ENCODE peak calls at places on chromosomes 5 and 9, in six cellular contexts. One of them, this sample, is unnamed. For H3K9me3, H3K4me1 and H3K36me3, the result is how much of the 10 kb centered on the place peaks cover.

GRCh38 chr9:15244001-15244441 is 63.0 kb downstream of the TTC39B start:
- DNase-seq in aorta: no peak
- DNase-seq in neural progenitor cell: no peak
- DNase-seq in CD8-positive, alpha-beta T cell: no peak
- DNase-seq in K562: no peak
- DNase-seq in CD4-positive, alpha-beta memory T cell: no peak
- DNase-seq in this sample: no peak

GRCh38 chr5:148011407-148012124 is 52.2 kb upstream of the SPINK5 start:
- DNase-seq in aorta: no peak
- DNase-seq in neural progenitor cell: no peak
- DNase-seq in CD8-positive, alpha-beta T cell: no peak
- DNase-seq in K562: no peak
- DNase-seq in CD4-positive, alpha-beta memory T cell: no peak
- DNase-seq in this sample: peak

GRCh38 chr5:14465776-14466175 is 115.8 kb upstream of the OTULINL start:
- DNase-seq in aorta: no peak
- DNase-seq in neural progenitor cell: no peak
- DNase-seq in CD8-positive, alpha-beta T cell: no peak
- DNase-seq in K562: no peak
- DNase-seq in CD4-positive, alpha-beta memory T cell: no peak
- DNase-seq in this sample: no peak

GRCh38 chr9:89453452-89453851 is 44.5 kb downstream of the SEMA4D start:
- DNase-seq in aorta: peak
- DNase-seq in neural progenitor cell: no peak
- DNase-seq in CD8-positive, alpha-beta T cell: no peak
- DNase-seq in K562: no peak
- DNase-seq in CD4-positive, alpha-beta memory T cell: no peak
- DNase-seq in this sample: no peak

GRCh38 chr5:38672059-38672791 is 115.8 kb upstream of the LIFR start:
- DNase-seq in aorta: no peak
- DNase-seq in neural progenitor cell: no peak
- DNase-seq in CD8-positive, alpha-beta T cell: no peak
- DNase-seq in K562: no peak
- DNase-seq in CD4-positive, alpha-beta memory T cell: no peak
- DNase-seq in this sample: no peak

GRCh38 chr5:38531518-38531917 is 24.9 kb downstream of the LIFR start:
- DNase-seq in aorta: no peak
- DNase-seq in neural progenitor cell: no peak
- DNase-seq in CD8-positive, alpha-beta T cell: no peak
- DNase-seq in K562: no peak
- DNase-seq in CD4-positive, alpha-beta memory T cell: no peak
- DNase-seq in this sample: no peak

GRCh38 chr9:8660383-8660782 is 860.8 kb upstream of the DMAC1 start:
- DNase-seq in aorta: no peak
- DNase-seq in neural progenitor cell: no peak
- DNase-seq in CD8-positive, alpha-beta T cell: no peak
- DNase-seq in K562: no peak
- DNase-seq in CD4-positive, alpha-beta memory T cell: no peak
- DNase-seq in this sample: no peak

GRCh38 chr9:12808569-12808968 is 33.7 kb downstream of the LURAP1L start:
- DNase-seq in aorta: no peak
- DNase-seq in neural progenitor cell: no peak
- DNase-seq in CD8-positive, alpha-beta T cell: no peak
- DNase-seq in K562: no peak
- DNase-seq in CD4-positive, alpha-beta memory T cell: no peak
- DNase-seq in this sample: no peak

GRCh38 chr9:105967798-105968197 is 273.5 kb downstream of the TMEM38B start:
- DNase-seq in aorta: no peak
- DNase-seq in neural progenitor cell: no peak
- DNase-seq in CD8-positive, alpha-beta T cell: no peak
- DNase-seq in K562: no peak
- DNase-seq in CD4-positive, alpha-beta memory T cell: no peak
- DNase-seq in this sample: no peak

GRCh38 chr5:75568202-75568601 is 43.1 kb upstream of the ANKDD1B start:
- DNase-seq in aorta: no peak
- DNase-seq in neural progenitor cell: no peak
- DNase-seq in CD8-positive, alpha-beta T cell: no peak
- DNase-seq in K562: no peak
- DNase-seq in CD4-positive, alpha-beta memory T cell: no peak
- DNase-seq in this sample: no peak

GRCh38 chr5:65986050-65986451 is 59.7 kb downstream of the ERBIN start:
- DNase-seq in aorta: no peak
- DNase-seq in neural progenitor cell: no peak
- DNase-seq in CD8-positive, alpha-beta T cell: no peak
- DNase-seq in K562: no peak
- DNase-seq in CD4-positive, alpha-beta memory T cell: no peak
- DNase-seq in this sample: no peak

GRCh38 chr5:94715843-94716242 is 97.4 kb downstream of the SLF1 start:
- DNase-seq in aorta: no peak
- DNase-seq in neural progenitor cell: no peak
- DNase-seq in CD8-positive, alpha-beta T cell: no peak
- DNase-seq in K562: no peak
- DNase-seq in CD4-positive, alpha-beta memory T cell: no peak
- DNase-seq in this sample: no peak

GRCh38 chr9:110192531-110193326 is 15.2 kb downstream of the C9orf152 start:
- DNase-seq in aorta: no peak
- DNase-seq in neural progenitor cell: no peak
- DNase-seq in CD8-positive, alpha-beta T cell: no peak
- DNase-seq in K562: no peak
- DNase-seq in CD4-positive, alpha-beta memory T cell: no peak
- DNase-seq in this sample: peak

GRCh38 chr9:103757062-103757461 is 337.0 kb upstream of the SMC2 start:
- DNase-seq in aorta: peak
- DNase-seq in neural progenitor cell: peak
- DNase-seq in CD8-positive, alpha-beta T cell: no peak
- DNase-seq in K562: no peak
- DNase-seq in CD4-positive, alpha-beta memory T cell: no peak
- DNase-seq in this sample: no peak

GRCh38 chr9:114372971-114373591 is 14.7 kb downstream of the AKNA start:
- DNase-seq in aorta: peak
- DNase-seq in neural progenitor cell: no peak
- DNase-seq in CD8-positive, alpha-beta T cell: peak
- DNase-seq in K562: no peak
- DNase-seq in CD4-positive, alpha-beta memory T cell: peak
- DNase-seq in this sample: peak

GRCh38 chr5:67350185-67350584 is 153.6 kb upstream of the CD180 start:
- DNase-seq in aorta: no peak
- DNase-seq in neural progenitor cell: no peak
- DNase-seq in CD8-positive, alpha-beta T cell: no peak
- DNase-seq in K562: no peak
- DNase-seq in CD4-positive, alpha-beta memory T cell: no peak
- DNase-seq in this sample: no peak

GRCh38 chr5:96293966-96294886 is 138.8 kb downstream of the PCSK1 start:
- DNase-seq in aorta: no peak
- DNase-seq in neural progenitor cell: no peak
- DNase-seq in CD8-positive, alpha-beta T cell: no peak
- DNase-seq in K562: no peak
- DNase-seq in CD4-positive, alpha-beta memory T cell: no peak
- DNase-seq in this sample: no peak

GRCh38 chr9:6968271-6968670 is 210.5 kb downstream of the KDM4C start:
- DNase-seq in aorta: no peak
- DNase-seq in neural progenitor cell: no peak
- DNase-seq in CD8-positive, alpha-beta T cell: no peak
- DNase-seq in K562: no peak
- DNase-seq in CD4-positive, alpha-beta memory T cell: no peak
- DNase-seq in this sample: no peak

GRCh38 chr9:111582888-111583287 is 16.6 kb downstream of the PTGR1 start:
- DNase-seq in aorta: no peak
- DNase-seq in neural progenitor cell: no peak
- DNase-seq in CD8-positive, alpha-beta T cell: no peak
- DNase-seq in K562: no peak
- DNase-seq in CD4-positive, alpha-beta memory T cell: no peak
- DNase-seq in this sample: no peak

GRCh38 chr5:137037848-137038247 is 461.3 kb downstream of the SPOCK1 start:
- DNase-seq in aorta: no peak
- DNase-seq in neural progenitor cell: no peak
- DNase-seq in CD8-positive, alpha-beta T cell: no peak
- DNase-seq in K562: no peak
- DNase-seq in CD4-positive, alpha-beta memory T cell: no peak
- DNase-seq in this sample: no peak

GRCh38 chr9:16171851-16172250 is 619.0 kb downstream of the CCDC171 start:
- DNase-seq in aorta: no peak
- DNase-seq in neural progenitor cell: no peak
- DNase-seq in CD8-positive, alpha-beta T cell: no peak
- DNase-seq in K562: no peak
- DNase-seq in CD4-positive, alpha-beta memory T cell: no peak
- DNase-seq in this sample: no peak

GRCh38 chr5:54148858-54149257 is 161.5 kb downstream of the ARL15 start:
- DNase-seq in aorta: no peak
- DNase-seq in neural progenitor cell: no peak
- DNase-seq in CD8-positive, alpha-beta T cell: no peak
- DNase-seq in K562: no peak
- DNase-seq in CD4-positive, alpha-beta memory T cell: no peak
- DNase-seq in this sample: no peak

DNA sequence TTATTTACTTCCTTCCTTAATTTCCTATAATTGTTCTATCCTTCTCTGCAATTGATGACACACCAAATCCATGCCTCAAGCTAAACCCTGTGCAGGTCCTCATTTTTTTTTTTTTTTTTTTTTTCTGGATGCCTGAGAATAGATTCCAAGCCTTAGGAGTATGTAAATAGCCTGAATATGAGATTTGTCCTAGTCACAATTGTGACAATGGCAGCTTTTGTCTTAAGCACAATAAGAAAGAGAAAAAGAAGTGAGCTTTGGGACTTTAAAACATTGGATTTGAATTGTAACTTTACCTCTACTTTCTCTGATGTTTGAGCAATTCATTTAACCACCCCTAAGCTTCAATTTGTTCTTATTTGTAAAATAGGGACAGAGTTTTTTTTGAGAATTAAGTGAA is 280.5 kb downstream of the TUSC1 start:
- DNase-seq in aorta: no peak
- DNase-seq in neural progenitor cell: no peak
- DNase-seq in CD8-positive, alpha-beta T cell: no peak
- DNase-seq in K562: no peak
- DNase-seq in CD4-positive, alpha-beta memory T cell: no peak
- DNase-seq in this sample: no peak
- H3K9me3 ChIP-seq in aorta: under half
- H3K9me3 ChIP-seq in neural progenitor cell: under half
- H3K9me3 ChIP-seq in CD8-positive, alpha-beta T cell: under half
- H3K9me3 ChIP-seq in K562: under half
- H3K9me3 ChIP-seq in CD4-positive, alpha-beta memory T cell: under half
- H3K9me3 ChIP-seq in this sample: under half

DNA sequence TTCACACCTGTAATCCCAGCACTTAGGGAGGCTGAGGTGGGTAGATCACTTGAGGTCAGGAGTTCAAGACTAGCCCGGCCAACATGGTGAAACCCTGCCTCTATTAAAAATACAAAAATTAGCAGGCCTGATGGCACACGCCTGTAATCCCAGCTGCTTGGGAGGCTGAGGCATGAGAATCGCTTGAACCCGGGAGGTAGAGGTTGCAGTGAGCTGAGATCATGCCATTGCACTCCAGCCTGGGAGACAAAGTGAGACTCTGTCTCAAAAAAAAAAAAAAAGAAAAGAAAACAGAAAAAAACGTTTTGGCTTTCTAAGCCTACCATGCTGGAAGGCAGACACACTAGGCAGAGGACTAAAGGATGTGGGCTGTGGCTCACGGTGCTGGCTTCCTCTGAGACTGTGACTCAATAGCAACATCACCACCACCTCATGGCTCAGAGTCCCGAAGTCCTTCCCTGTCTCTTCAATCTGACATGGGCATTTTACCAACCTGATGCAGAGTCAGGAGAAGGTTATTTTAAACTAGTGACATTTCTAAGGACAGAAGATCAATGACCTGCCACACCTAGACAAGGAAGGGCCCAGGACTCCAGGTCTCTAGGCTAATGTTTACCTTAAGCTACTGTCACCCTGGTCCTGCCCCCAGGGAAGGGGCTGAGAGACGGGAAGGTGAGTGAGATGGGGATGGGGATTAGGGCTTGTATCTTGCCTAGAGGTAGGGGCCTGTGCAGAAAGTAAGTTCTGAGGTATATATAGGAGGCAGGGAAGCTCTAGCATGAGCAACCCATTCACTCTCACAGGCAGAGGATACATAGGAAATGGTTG is 3.7 kb downstream of the ECSCR start:
- DNase-seq in aorta: peak
- DNase-seq in neural progenitor cell: no peak
- DNase-seq in CD8-positive, alpha-beta T cell: peak
- DNase-seq in K562: no peak
- DNase-seq in CD4-positive, alpha-beta memory T cell: peak
- DNase-seq in this sample: no peak
- H3K4me1 ChIP-seq in aorta: under half
- H3K4me1 ChIP-seq in neural progenitor cell: under half
- H3K4me1 ChIP-seq in CD8-positive, alpha-beta T cell: half or more
- H3K4me1 ChIP-seq in K562: under half
- H3K4me1 ChIP-seq in CD4-positive, alpha-beta memory T cell: half or more
- H3K4me1 ChIP-seq in this sample: under half

GRCh38 chr9:116223926-116224325 is 70.3 kb downstream of the PAPPA start:
- DNase-seq in aorta: no peak
- DNase-seq in neural progenitor cell: no peak
- DNase-seq in CD8-positive, alpha-beta T cell: no peak
- DNase-seq in K562: no peak
- DNase-seq in CD4-positive, alpha-beta memory T cell: no peak
- DNase-seq in this sample: no peak

GRCh38 chr9:116218399-116218798 is 64.8 kb downstream of the PAPPA start:
- DNase-seq in aorta: no peak
- DNase-seq in neural progenitor cell: no peak
- DNase-seq in CD8-positive, alpha-beta T cell: no peak
- DNase-seq in K562: no peak
- DNase-seq in CD4-positive, alpha-beta memory T cell: no peak
- DNase-seq in this sample: no peak

DNA sequence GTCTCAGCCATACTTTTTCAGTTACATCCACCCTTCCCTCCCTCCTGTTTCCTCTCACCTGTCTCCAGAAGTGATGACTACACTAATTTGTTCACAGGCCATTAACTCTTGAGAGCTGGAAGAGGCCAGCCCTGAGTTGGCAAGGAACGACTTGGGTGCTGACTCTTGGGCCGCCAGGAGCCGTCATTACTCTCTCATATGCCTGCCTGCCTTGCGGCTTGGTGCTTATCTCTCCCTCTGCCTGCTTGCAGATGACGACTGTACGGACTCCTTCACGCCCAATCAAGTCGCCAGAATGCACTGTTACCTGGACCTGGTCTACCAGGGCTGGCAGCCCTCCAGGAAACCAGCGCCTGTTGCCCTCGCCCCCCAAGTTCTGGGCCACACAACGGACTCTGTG is 66.1 kb downstream of the PAPPA start:
- DNase-seq in aorta: no peak
- DNase-seq in neural progenitor cell: no peak
- DNase-seq in CD8-positive, alpha-beta T cell: no peak
- DNase-seq in K562: peak
- DNase-seq in CD4-positive, alpha-beta memory T cell: no peak
- DNase-seq in this sample: peak
- H3K36me3 ChIP-seq in aorta: under half
- H3K36me3 ChIP-seq in neural progenitor cell: under half
- H3K36me3 ChIP-seq in CD8-positive, alpha-beta T cell: under half
- H3K36me3 ChIP-seq in K562: under half
- H3K36me3 ChIP-seq in CD4-positive, alpha-beta memory T cell: under half
- H3K36me3 ChIP-seq in this sample: under half

DNA sequence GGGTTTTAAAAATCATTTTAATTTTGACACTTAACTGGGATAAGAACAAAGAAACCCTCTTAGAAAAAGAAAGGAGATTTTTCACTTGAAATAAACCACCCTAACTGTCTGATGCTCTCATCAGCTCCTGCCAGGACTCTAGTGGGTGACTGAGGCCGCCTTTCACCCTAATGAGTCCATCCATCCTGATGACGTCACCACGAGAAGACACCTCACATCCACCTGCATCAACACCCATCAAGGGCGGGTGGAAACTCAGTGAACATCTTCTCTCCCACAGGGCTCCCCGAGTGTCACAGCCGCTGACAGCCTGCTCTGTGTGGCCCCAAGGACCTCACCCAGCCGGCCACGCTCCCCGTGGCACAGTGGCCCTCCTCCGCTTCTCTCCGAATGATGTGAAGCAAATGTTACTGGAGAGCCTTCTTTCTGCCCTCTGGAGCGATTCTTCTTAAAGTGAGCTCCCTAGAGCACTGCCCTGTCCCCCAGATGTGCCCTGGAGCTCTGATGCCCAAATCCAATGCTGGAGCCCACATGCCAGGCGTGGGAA is 584.3 kb upstream of the ADAMTS16 start:
- DNase-seq in aorta: no peak
- DNase-seq in neural progenitor cell: no peak
- DNase-seq in CD8-positive, alpha-beta T cell: no peak
- DNase-seq in K562: no peak
- DNase-seq in CD4-positive, alpha-beta memory T cell: no peak
- DNase-seq in this sample: no peak
- H3K9me3 ChIP-seq in aorta: under half
- H3K9me3 ChIP-seq in neural progenitor cell: under half
- H3K9me3 ChIP-seq in CD8-positive, alpha-beta T cell: under half
- H3K9me3 ChIP-seq in K562: under half
- H3K9me3 ChIP-seq in CD4-positive, alpha-beta memory T cell: under half
- H3K9me3 ChIP-seq in this sample: under half

This sample was measured in upper lobe of left lung.